ENCODE peak calls at places on chromosomes 7 and 10, in four cellular contexts. R is HFFc6, M is AML-193, O is ureter. Y is an unnamed sample.

GRCh38 chr7:158187055-158187770 is 400.4 kb downstream of the PTPRN2 start:
- DNase-seq in M (no peak), R (no peak), O (no peak), Y (no peak)

GRCh38 chr7:120876922-120877321 is 19.0 kb upstream of the TSPAN12 start:
- DNase-seq in R (no peak), M (no peak), O (no peak), Y (no peak)

GRCh38 chr10:31657471-31657844 is 271.2 kb downstream of the ARHGAP12 start:
- DNase-seq in M (no peak), O (no peak), R (no peak), Y (no peak)

GRCh38 chr10:99782447-99783286 is at the start of gene ABCC2:
- DNase-seq in M (no peak), O (no peak), R (no peak), Y (no peak)

GRCh38 chr10:30422981-30423654 is 10.9 kb upstream of the MAP3K8 start:
- DNase-seq in O (peak; percentile 83), M (peak; percentile 48), R (peak; percentile 75), Y (peak; percentile 48)

GRCh38 chr7:139955098-139955820 is 107.5 kb downstream of the PARP12 start:
- DNase-seq in M (no peak), R (no peak), O (no peak), Y (no peak)

GRCh38 chr10:6494934-6495592 is 85.0 kb downstream of the PRKCQ start:
- DNase-seq in R (no peak), M (no peak), O (no peak), Y (no peak)

GRCh38 chr10:33749809-33750208 is 415.3 kb upstream of the NRP1 start:
- DNase-seq in R (no peak), O (no peak), M (no peak), Y (no peak)

GRCh38 chr7:30148951-30149459 is 14.2 kb downstream of the MTURN start:
- DNase-seq in O (no peak), M (no peak), R (no peak), Y (no peak)

GRCh38 chr10:120426306-120426705 is 30.7 kb upstream of the PLPP4 start:
- DNase-seq in O (no peak), M (no peak), R (peak; percentile 73), Y (peak; percentile 43)

GRCh38 chr10:12513003-12513365 is 163.6 kb downstream of the CAMK1D start:
- DNase-seq in O (peak; percentile 37), M (no peak), R (no peak), Y (no peak)

GRCh38 chr10:49280001-49280408 is 19.0 kb upstream of the C10orf71 start:
- DNase-seq in R (peak; percentile 5), O (no peak), M (no peak), Y (peak; percentile 62)

GRCh38 chr10:58930497-58930896 is 245.9 kb upstream of the PHYHIPL start:
- DNase-seq in R (peak; percentile 29), M (no peak), O (no peak), Y (no peak)

GRCh38 chr7:1224093-1224702 is 8.5 kb upstream of the UNCX start:
- DNase-seq in O (no peak), M (no peak), R (no peak), Y (no peak)

GRCh38 chr10:30718877-30719268 is 89.3 kb upstream of the LYZL2 start:
- DNase-seq in O (no peak), R (no peak), M (no peak), Y (no peak)

GRCh38 chr10:3652886-3653285 is 132.1 kb downstream of the KLF6 start:
- DNase-seq in M (no peak), R (no peak), O (no peak), Y (no peak)

GRCh38 chr7:67377939-67378862 is 381.6 kb downstream of the TYW1 start:
- DNase-seq in M (peak; percentile 33), R (peak; percentile 55), O (peak; percentile 72), Y (peak; percentile 73)

GRCh38 chr10:110176122-110176521 is 31.3 kb upstream of the MXI1 start:
- DNase-seq in R (no peak), M (no peak), O (no peak), Y (no peak)

GRCh38 chr10:53434413-53434812 is 661.8 kb upstream of the MBL2 start:
- DNase-seq in O (no peak), R (no peak), M (no peak), Y (no peak)

GRCh38 chr10:11201911-11202310 is 184.2 kb downstream of the CELF2 start:
- DNase-seq in O (no peak), M (no peak), R (no peak), Y (no peak)

GRCh38 chr10:115355162-115355760 is 262.1 kb downstream of the ATRNL1 start:
- DNase-seq in O (peak; percentile 50), R (peak; percentile 46), M (peak; percentile 53), Y (peak; percentile 43)

GRCh38 chr7:77395543-77395942 is 20.6 kb downstream of the GSAP start:
- DNase-seq in O (no peak), M (no peak), R (no peak), Y (no peak)

GRCh38 chr7:128757203-128757602 is 18.0 kb downstream of the CALU start:
- DNase-seq in M (no peak), R (peak; percentile 52), O (no peak), Y (no peak)

GRCh38 chr7:137760111-137760510 is 86.7 kb downstream of the DGKI start:
- DNase-seq in R (no peak), O (no peak), M (no peak), Y (no peak)

GRCh38 chr10:29946953-29947700 is 112.3 kb downstream of the JCAD start:
- DNase-seq in R (peak; percentile 63), M (no peak), O (peak; percentile 55), Y (peak; percentile 83)

GRCh38 chr7:1064581-1064980 is 20.2 kb downstream of the GPR146 start:
- DNase-seq in M (no peak), R (no peak), O (no peak), Y (no peak)

GRCh38 chr10:60310746-60311145 is 78.9 kb downstream of the ANK3 start:
- DNase-seq in R (no peak), M (no peak), O (no peak), Y (no peak)

GRCh38 chr7:3065724-3066143 is 22.1 kb upstream of the CARD11 start:
- DNase-seq in O (no peak), M (peak; percentile 3), R (no peak), Y (peak; percentile 14)

GRCh38 chr10:104576611-104577010 is 64.5 kb upstream of the SORCS3 start:
- DNase-seq in M (no peak), R (no peak), O (no peak), Y (no peak)

GRCh38 chr7:158924956-158925355 is 68.6 kb downstream of the DYNC2I1 start:
- DNase-seq in R (peak; percentile 21), M (no peak), O (no peak), Y (peak; percentile 23)

GRCh38 chr10:3074985-3075600 is 7.7 kb downstream of the PFKP start:
- DNase-seq in O (no peak), R (no peak), M (no peak), Y (no peak)